ENCODE peak calls at places on chromosomes 11 and 22, in eight cellular contexts. D is GM23338, Y is brain microvascular endothelial cell, G is left ventricle myocardium inferior, C is astrocyte of the spinal cord, N is heart left ventricle, V is A549, X is foreskin fibroblast. M is an unnamed sample.
A peak's percentile ranks its signal among the peaks of the same experiment; 100 is the strongest.

GRCh38 chr22:19823191-19823590 is 31.5 kb downstream of the GNB1L start:
- DNase-seq in N (no peak), G (no peak), V (no peak), D (no peak), C (no peak), Y (no peak), X (no peak), M (no peak)

GRCh38 chr11:112439614-112440013 is 179.0 kb upstream of the PLET1 start:
- DNase-seq in C (no peak), D (no peak), N (no peak), X (no peak), V (no peak), G (no peak), Y (no peak), M (no peak)

GRCh38 chr11:118212781-118213565 is 11.8 kb downstream of the JAML start:
- DNase-seq in G (no peak), X (no peak), Y (no peak), D (no peak), N (no peak), V (no peak), C (no peak), M (no peak)

GRCh38 chr22:17607891-17608521 is 20.5 kb downstream of the ATP6V1E1 start:
- DNase-seq in G (no peak), Y (no peak), N (no peak), D (no peak), C (no peak), V (no peak), X (no peak), M (no peak)

GRCh38 chr11:72352859-72353551 is 81.3 kb downstream of the CLPB start:
- DNase-seq in D (peak; percentile 61), V (peak; percentile 10), N (no peak), G (no peak), C (peak; percentile 69), Y (peak; percentile 67), X (peak; percentile 94), M (peak; percentile 66)

GRCh38 chr22:46604306-46604690 is 15.9 kb upstream of the GRAMD4 start:
- DNase-seq in V (no peak), Y (peak; percentile 12), G (no peak), N (no peak), C (no peak), X (peak; percentile 23), D (no peak), M (no peak)

GRCh38 chr22:20244744-20245576 is 23.2 kb downstream of the RTN4R start:
- DNase-seq in Y (no peak), N (no peak), V (no peak), D (no peak), C (no peak), X (no peak), G (no peak), M (no peak)

GRCh38 chr22:44664149-44664548 is 37.9 kb upstream of the PRR5 start:
- DNase-seq in X (peak; percentile 60), N (peak; percentile 84), V (no peak), C (peak; percentile 18), D (no peak), Y (peak; percentile 24), G (peak; percentile 69), M (peak; percentile 55)

GRCh38 chr22:47307326-47307725 is 544.9 kb downstream of the TBC1D22A start:
- DNase-seq in N (no peak), D (no peak), Y (no peak), C (peak; percentile 24), V (peak; percentile 41), G (no peak), X (peak; percentile 78), M (peak; percentile 37)

GRCh38 chr11:130022799-130023198 is 20.2 kb upstream of the PRDM10 start:
- DNase-seq in Y (no peak), X (no peak), V (no peak), N (no peak), D (no peak), G (no peak), C (no peak), M (no peak)

GRCh38 chr22:34344702-34345101 is 424.4 kb upstream of the LARGE1 start:
- DNase-seq in X (no peak), C (no peak), D (peak; percentile 1), V (no peak), N (no peak), Y (no peak), G (no peak), M (no peak)

GRCh38 chr22:30187094-30187493 is 59.5 kb downstream of the LIF start:
- DNase-seq in D (no peak), X (no peak), G (no peak), Y (no peak), C (no peak), N (no peak), V (no peak), M (no peak)

GRCh38 chr22:40973144-40973543 is 22.0 kb downstream of the RBX1 start:
- DNase-seq in V (no peak), C (no peak), N (no peak), D (no peak), X (no peak), Y (no peak), G (no peak), M (no peak)

GRCh38 chr11:134586726-134587125 is 174.7 kb upstream of the B3GAT1 start:
- DNase-seq in V (no peak), C (no peak), X (no peak), Y (no peak), G (no peak), N (no peak), D (no peak), M (no peak)

GRCh38 chr22:39090426-39091064 is 6.5 kb upstream of the APOBEC3H start:
- DNase-seq in Y (no peak), C (no peak), N (no peak), V (no peak), G (no peak), D (no peak), X (no peak), M (no peak)

GRCh38 chr22:24525416-24526037 is 29.4 kb downstream of the GUCD1 start:
- DNase-seq in G (peak; percentile 77), Y (peak; percentile 74), V (peak; percentile 73), X (peak; percentile 88), D (peak; percentile 92), N (peak; percentile 84), C (peak; percentile 38), M (peak; percentile 70)

GRCh38 chr11:1293619-1294015 is 15.8 kb downstream of the TOLLIP start:
- DNase-seq in D (no peak), V (peak; percentile 53), C (no peak), G (peak; percentile 9), X (peak; percentile 25), Y (no peak), N (peak; percentile 28), M (no peak)
- TF ChIP-seq CTCF in D (peak; percentile 61), V (peak; percentile 36), C (peak; percentile 27), G (no peak), X (no peak), Y (peak; percentile 45), N (no peak), M (no peak)

GRCh38 chr11:67409261-67409666 is 5.4 kb downstream of the TBC1D10C start:
- DNase-seq in V (no peak), N (no peak), X (no peak), G (no peak), Y (no peak), D (no peak), C (no peak), M (no peak)
- H3K4me3 ChIP-seq in V (no peak overlapping the region), N (no peak overlapping the region), X (no peak overlapping the region), G (no peak overlapping the region), Y (no peak overlapping the region), D (no peak overlapping the region), C (no peak overlapping the region), M (no peak overlapping the region)

DNA sequence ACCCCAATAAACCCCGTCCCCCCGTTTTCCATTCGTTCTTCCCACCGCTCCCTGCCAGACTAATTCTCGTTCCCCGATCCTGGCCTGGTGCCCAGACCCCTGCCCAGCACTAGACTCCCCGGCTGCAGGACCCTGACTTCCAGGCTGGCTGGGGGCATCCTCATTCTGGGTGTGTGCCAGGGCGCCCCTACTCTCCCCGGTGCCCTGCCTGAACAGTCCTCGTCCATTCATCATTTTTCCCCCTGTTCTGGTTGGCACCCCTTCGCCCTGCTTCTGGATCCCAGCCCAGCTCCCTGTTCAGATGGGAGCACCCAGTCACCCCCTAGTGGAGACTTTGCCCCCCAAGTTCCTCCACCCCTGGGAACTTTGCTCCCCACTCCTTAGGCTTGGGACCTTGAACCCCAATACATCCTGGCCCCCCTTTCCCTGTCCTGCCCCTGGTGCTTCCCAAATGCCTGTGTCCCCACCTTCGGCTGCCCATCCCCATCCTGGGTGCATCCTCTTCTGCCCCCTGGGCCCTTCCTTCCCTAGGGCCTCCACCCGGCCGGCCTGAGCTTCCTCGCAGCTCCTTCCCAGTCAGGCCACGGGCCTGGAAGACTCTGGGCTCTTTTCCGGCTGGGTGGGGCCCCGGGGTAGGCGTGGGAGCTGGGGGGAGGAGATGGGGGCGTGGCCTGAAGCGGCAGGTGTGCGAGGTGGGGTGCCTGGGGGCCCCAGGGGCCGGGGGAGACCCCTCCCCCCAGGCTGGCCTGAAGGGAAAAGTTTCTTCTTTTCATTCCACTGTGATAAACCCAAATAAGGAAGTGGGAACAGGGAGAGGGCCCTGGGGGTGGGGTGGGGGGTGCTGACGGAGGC is 882 bp downstream of the PLCB3 start:
- DNase-seq in X (peak; percentile 80), C (no peak), G (peak; percentile 53), D (peak; percentile 66), N (peak; percentile 66), Y (no peak), V (no peak), M (no peak)
- TF ChIP-seq CTCF in X (peak; percentile 51), C (peak; percentile 45), G (no peak), D (peak; percentile 52), N (no peak), Y (peak; percentile 65), V (peak; percentile 30), M (peak; percentile 39)

DNA sequence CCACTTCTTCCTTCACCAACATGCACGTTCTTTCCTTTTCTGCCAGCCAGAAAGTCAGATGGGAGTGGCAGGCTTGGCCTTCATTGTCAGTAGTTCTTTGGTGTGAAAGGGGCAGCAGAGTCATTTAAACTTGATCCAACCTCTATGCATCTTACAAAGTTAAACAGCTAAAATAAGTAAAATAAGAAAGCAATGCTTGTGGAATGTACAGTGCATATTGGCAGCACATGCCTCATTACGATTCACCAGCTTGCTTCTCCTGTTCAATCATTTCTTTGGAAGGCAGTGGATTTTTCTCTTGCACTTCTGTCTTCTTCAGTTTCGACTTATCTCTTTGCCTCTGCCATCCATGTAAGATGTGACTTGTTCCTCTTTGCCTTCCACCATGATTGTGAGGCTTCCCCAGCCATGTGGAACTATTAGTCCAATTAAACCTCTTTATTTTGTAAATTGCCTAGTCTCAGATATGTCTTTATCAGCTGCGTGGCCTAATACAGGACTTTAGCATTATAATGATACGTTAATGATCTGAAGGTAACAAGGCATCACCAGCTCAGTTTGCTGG is 14.8 kb downstream of the LGALS12 start:
- DNase-seq in Y (no peak), N (no peak), G (no peak), V (no peak), D (no peak), C (no peak), X (peak; percentile 60), M (no peak)
- H3K4me3 ChIP-seq in Y (no peak overlapping the region), N (no peak overlapping the region), G (no peak overlapping the region), V (no peak overlapping the region), D (no peak overlapping the region), C (no peak overlapping the region), X (no peak overlapping the region), M (no peak overlapping the region)